ENCODE peak calls at places on chromosomes 5 and 9, in nine cellular contexts. W is caudate nucleus; P is fibroblast of pulmonary artery; S is NCI-H1694 treated with DMSO at 0.1 percent for 48 hours; O is activated CD4-positive, alpha-beta T cell treated with anti-CD3 and anti-CD28 coated beads, Interleukin-2, amount 10 ng/mL, durations not matched to agents 24 days and 14 days; K is NCI-H82; V is activated naive CD4-positive, alpha-beta T cell treated with anti-CD3 and anti-CD28 coated beads for 36 hours; Q is chondrocyte; I is stimulated activated CD4-positive, alpha-beta T cell treated with anti-CD3 and anti-CD28 coated beads, TNF-alpha, amount 100 ng/mL, for 1 hour. H is an unnamed sample.

GRCh38 chr9:104961701-104962359 is 33.9 kb upstream of the ABCA1 start:
- DNase-seq in W (no peak), P (no peak), S (no peak), O (no peak), K (no peak), V (no peak), Q (no peak), I (no peak), H (no peak)

GRCh38 chr9:115234094-115234493 is 116.1 kb upstream of the TNC start:
- DNase-seq in W (no peak), P (peak), S (no peak), O (no peak), K (no peak), V (no peak), Q (no peak), I (no peak), H (no peak)

GRCh38 chr9:133188006-133188842 is 20.8 kb downstream of the OBP2B start:
- DNase-seq in W (no peak), P (peak), S (peak), O (peak), K (peak), V (no peak), Q (no peak), I (no peak), H (peak)

GRCh38 chr9:94853887-94854286 is 127.4 kb downstream of the AOPEP start:
- DNase-seq in W (no peak), P (no peak), S (no peak), O (no peak), K (no peak), V (no peak), Q (no peak), I (no peak), H (no peak)

GRCh38 chr9:98344581-98344980 is 89.1 kb upstream of the TBC1D2 start:
- DNase-seq in W (no peak), P (no peak), S (no peak), O (no peak), K (no peak), V (no peak), Q (no peak), I (no peak), H (no peak)

GRCh38 chr5:132065351-132065937 is 5.0 kb downstream of the IL3 start:
- DNase-seq in W (no peak), P (peak), S (peak), O (peak), K (peak), V (peak), Q (no peak), I (no peak), H (peak)

GRCh38 chr5:119420173-119420572 is 32.1 kb upstream of the HSD17B4 start:
- DNase-seq in W (no peak), P (no peak), S (no peak), O (no peak), K (no peak), V (no peak), Q (no peak), I (no peak), H (no peak)

GRCh38 chr9:119963258-119963797 is 594.1 kb upstream of the BRINP1 start:
- DNase-seq in W (no peak), P (peak), S (no peak), O (no peak), K (peak), V (no peak), Q (no peak), I (no peak), H (no peak)

GRCh38 chr5:34639852-34640626 is 16.1 kb upstream of the RAI14 start:
- DNase-seq in W (no peak), P (peak), S (no peak), O (no peak), K (no peak), V (no peak), Q (no peak), I (no peak), H (no peak)

GRCh38 chr5:14628346-14628745 is 36.2 kb upstream of the OTULIN start:
- DNase-seq in W (no peak), P (peak), S (no peak), O (peak), K (no peak), V (peak), Q (no peak), I (peak), H (no peak)

GRCh38 chr5:133118741-133119140 is 66.9 kb downstream of the HSPA4 start:
- DNase-seq in W (no peak), P (no peak), S (no peak), O (no peak), K (no peak), V (no peak), Q (no peak), I (no peak), H (no peak)

GRCh38 chr9:125355601-125356000 is 94.0 kb downstream of the GAPVD1 start:
- DNase-seq in W (no peak), P (no peak), S (no peak), O (no peak), K (no peak), V (no peak), Q (no peak), I (no peak), H (no peak)

GRCh38 chr5:147576646-147577535 is 67.0 kb upstream of the DPYSL3 start:
- DNase-seq in W (no peak), P (peak), S (peak), O (peak), K (peak), V (peak), Q (no peak), I (no peak), H (no peak)

GRCh38 chr9:124342946-124343485 is 72.2 kb downstream of the PSMB7 start:
- DNase-seq in W (peak), P (peak), S (peak), O (no peak), K (peak), V (no peak), Q (peak), I (no peak), H (peak)

GRCh38 chr5:143393516-143393915 is 10.0 kb downstream of the NR3C1 start:
- DNase-seq in W (no peak), P (no peak), S (no peak), O (no peak), K (no peak), V (no peak), Q (no peak), I (no peak), H (peak)